ENCODE peak calls at places on chromosomes 2 and 18, in six cellular contexts. D, M, H, N, Q and E are unnamed samples.

GRCh38 chr2:12433641-12433990 is 283.1 kb upstream of the TRIB2 start:
- DNase-seq in Q (no peak), D (no peak), M (no peak), N (no peak), H (no peak), E (no peak)

GRCh38 chr18:13222371-13223281 is 4.1 kb downstream of the LDLRAD4 start:
- DNase-seq in M (peak; percentile 42), H (no peak), D (no peak), Q (no peak), N (no peak), E (no peak)

GRCh38 chr2:193751299-193751698 is 1556.6 kb upstream of the TMEFF2 start:
- DNase-seq in D (no peak), M (no peak), N (no peak), H (no peak), Q (no peak), E (no peak)

GRCh38 chr2:190837991-190838390 is 42.6 kb upstream of the GLS start:
- DNase-seq in D (no peak), M (no peak), H (no peak), N (no peak), Q (no peak), E (no peak)

GRCh38 chr18:59873616-59874015 is 26.2 kb upstream of the PMAIP1 start:
- DNase-seq in D (no peak), N (no peak), M (no peak), Q (no peak), H (no peak), E (no peak)

GRCh38 chr2:32271063-32271462 is 6.4 kb upstream of the NLRC4 start:
- DNase-seq in D (no peak), H (no peak), M (no peak), N (no peak), Q (no peak), E (no peak)

GRCh38 chr2:145729993-145730770 is 1210.3 kb upstream of the ZEB2 start:
- DNase-seq in M (no peak), Q (no peak), N (peak; percentile 37), D (no peak), H (no peak), E (no peak)

GRCh38 chr2:56184500-56184996 is 758 bp downstream of the CCDC85A start:
- DNase-seq in N (no peak), D (no peak), H (no peak), M (no peak), Q (no peak), E (no peak)

GRCh38 chr18:67200665-67201064 is 315.9 kb downstream of the DSEL start:
- DNase-seq in M (no peak), Q (no peak), H (no peak), N (no peak), D (no peak), E (no peak)

GRCh38 chr18:73782405-73782804 is 365.2 kb downstream of the FBXO15 start:
- DNase-seq in H (no peak), M (no peak), N (no peak), Q (no peak), D (no peak), E (no peak)

GRCh38 chr2:86143307-86143706 is 37.3 kb downstream of the PTCD3 start:
- DNase-seq in H (no peak), D (no peak), Q (no peak), M (no peak), N (no peak), E (no peak)

GRCh38 chr2:86147793-86148192 is 41.8 kb downstream of the PTCD3 start:
- DNase-seq in H (no peak), D (no peak), M (no peak), Q (no peak), N (no peak), E (no peak)

GRCh38 chr2:86140969-86141392 is 34.9 kb downstream of the PTCD3 start:
- DNase-seq in H (no peak), Q (no peak), D (no peak), M (peak; percentile 64), N (no peak), E (no peak)

GRCh38 chr2:86142737-86143257 is 36.8 kb downstream of the PTCD3 start:
- DNase-seq in D (no peak), H (no peak), M (no peak), Q (no peak), N (no peak), E (no peak)

GRCh38 chr2:86143926-86144685 is 38.1 kb downstream of the PTCD3 start:
- DNase-seq in M (no peak), H (no peak), D (no peak), Q (no peak), N (no peak), E (no peak)
- TF ChIP-seq POLR2AphosphoS5 in M (no peak), H (no peak), D (peak; percentile 41), Q (no peak), N (no peak), E (no peak)

DNA sequence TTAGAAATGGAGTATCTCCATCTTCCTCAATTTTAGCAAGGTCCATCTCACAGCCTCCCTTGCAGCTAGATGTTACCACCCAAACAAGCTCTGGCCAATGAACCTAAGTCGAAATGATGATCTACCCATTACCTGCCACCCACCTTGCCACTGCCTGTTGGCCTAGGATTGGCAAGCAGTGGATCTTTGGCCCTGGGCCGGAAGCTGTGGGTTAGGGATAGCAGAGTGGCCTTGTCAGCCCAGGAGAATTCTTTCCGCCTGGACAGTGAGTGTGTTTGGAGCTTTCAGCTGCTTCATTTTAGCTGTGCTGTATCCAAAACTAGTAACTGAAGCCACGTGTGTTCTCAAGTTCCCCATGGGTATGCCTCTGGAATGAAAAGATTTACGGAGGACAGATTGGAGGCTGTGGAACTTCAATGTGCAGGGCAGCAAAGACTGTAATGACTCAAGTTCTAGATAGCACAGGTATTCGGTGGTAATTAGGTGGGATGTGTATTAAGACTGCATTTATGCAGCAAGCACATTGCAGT is 7.7 kb upstream of the PARD6G start:
- DNase-seq in M (no peak), D (no peak), N (no peak), H (no peak), Q (no peak), E (no peak)
- TF ChIP-seq POLR2A in M (no peak), D (no peak), N (no peak), H (no peak), Q (no peak), E (no peak)

DNA sequence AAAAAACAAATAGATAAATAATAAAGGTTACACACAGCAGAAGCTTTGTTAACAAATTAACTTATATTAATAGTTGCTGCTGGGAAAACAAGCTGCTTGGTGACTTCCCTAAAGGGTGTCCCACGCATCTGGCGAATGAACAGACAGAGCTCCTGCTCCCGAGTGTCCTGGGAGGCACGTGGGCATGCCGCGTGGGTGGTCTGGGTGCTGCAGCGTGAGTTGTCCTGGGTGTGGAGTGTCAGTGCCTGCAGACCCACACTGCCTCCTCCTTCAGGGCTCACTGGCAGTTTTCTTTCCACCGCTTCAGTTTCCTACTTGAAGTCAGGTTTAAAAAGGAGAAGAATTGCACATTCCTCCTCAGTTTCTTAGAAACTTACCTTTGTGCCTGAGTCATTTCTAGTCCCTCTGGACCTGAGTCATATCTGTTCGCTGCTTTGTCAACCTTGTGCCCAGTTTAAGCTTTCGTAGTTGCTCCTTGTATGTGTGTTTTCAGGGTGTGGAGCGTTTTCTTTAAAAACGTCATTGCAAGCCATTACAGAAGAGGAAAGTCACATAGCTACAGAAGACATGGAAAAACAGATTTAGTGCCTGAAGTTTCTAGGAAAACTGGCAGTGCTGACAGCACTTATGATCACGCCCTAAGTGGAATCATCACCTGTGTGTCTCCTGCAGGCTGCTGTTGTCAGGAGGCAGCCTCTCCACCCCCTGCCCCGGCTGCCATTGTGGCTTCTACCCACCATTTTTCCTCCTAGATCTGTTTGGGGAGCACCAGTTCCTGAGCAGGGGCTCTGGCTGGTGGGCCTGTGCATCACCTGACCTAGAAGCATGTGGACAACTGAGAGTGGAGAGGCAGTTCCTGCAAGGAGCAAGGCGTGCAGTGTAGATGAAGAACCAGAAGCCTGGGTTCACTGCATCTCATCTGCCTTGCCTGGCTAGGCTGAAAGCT is 24.5 kb downstream of the IMPA2 start:
- DNase-seq in M (no peak), Q (no peak), D (no peak), N (no peak), H (no peak), E (no peak)
- TF ChIP-seq TAF1 in M (no peak), Q (no peak), D (no peak), N (no peak), H (no peak), E (no peak)

GRCh38 chr2:27249891-27250651 is 12.8 kb downstream of the SLC30A3 start:
- DNase-seq in N (peak; percentile 91), M (peak; percentile 68), H (peak; percentile 57), D (peak; percentile 80), Q (no peak), E (peak; percentile 73)
- TF ChIP-seq POLR2AphosphoS5 in N (no peak), M (no peak), H (peak; percentile 50), D (no peak), Q (no peak), E (no peak)

GRCh38 chr2:169871994-169872393 is 44.7 kb downstream of the UBR3 start:
- DNase-seq in N (no peak), D (no peak), Q (no peak), H (no peak), M (no peak), E (no peak)
- TF ChIP-seq POLR2A in N (no peak), D (no peak), Q (no peak), H (no peak), M (no peak), E (no peak)